ENCODE peak calls at places on chromosomes 7 and 10, in four cellular contexts. One of them, this sample, is unnamed.

GRCh38 chr7:18552943-18553584 is 57.5 kb downstream of the HDAC9 start:
- DNase-seq in CD8-positive, alpha-beta T cell: no peak
- DNase-seq in H7: no peak
- DNase-seq in cortex of kidney: no peak
- DNase-seq in this sample: peak; percentile 43

GRCh38 chr7:2539031-2540028 is 16.0 kb downstream of the BRAT1 start:
- DNase-seq in CD8-positive, alpha-beta T cell: no peak
- DNase-seq in H7: peak; percentile 58
- DNase-seq in cortex of kidney: no peak
- DNase-seq in this sample: peak; percentile 50

GRCh38 chr10:126734015-126734414 is 63.5 kb upstream of the C10orf90 start:
- DNase-seq in CD8-positive, alpha-beta T cell: no peak
- DNase-seq in H7: no peak
- DNase-seq in cortex of kidney: no peak
- DNase-seq in this sample: no peak

GRCh38 chr10:124577651-124578050 is 116.0 kb downstream of the LHPP start:
- DNase-seq in CD8-positive, alpha-beta T cell: no peak
- DNase-seq in H7: peak; percentile 28
- DNase-seq in cortex of kidney: no peak
- DNase-seq in this sample: peak; percentile 38

GRCh38 chr10:102626026-102626686 is 18.1 kb upstream of the TRIM8 start:
- DNase-seq in CD8-positive, alpha-beta T cell: no peak
- DNase-seq in H7: no peak
- DNase-seq in cortex of kidney: no peak
- DNase-seq in this sample: no peak

GRCh38 chr10:124997791-124998623 is 56.1 kb downstream of the ZRANB1 start:
- DNase-seq in CD8-positive, alpha-beta T cell: no peak
- DNase-seq in H7: peak; percentile 39
- DNase-seq in cortex of kidney: no peak
- DNase-seq in this sample: peak; percentile 76

GRCh38 chr10:114397651-114398145 is 6.6 kb downstream of the AFAP1L2 start:
- DNase-seq in CD8-positive, alpha-beta T cell: no peak
- DNase-seq in H7: no peak
- DNase-seq in cortex of kidney: no peak
- DNase-seq in this sample: no peak

GRCh38 chr7:70317356-70317755 is 719.1 kb downstream of the AUTS2 start:
- DNase-seq in CD8-positive, alpha-beta T cell: no peak
- DNase-seq in H7: no peak
- DNase-seq in cortex of kidney: no peak
- DNase-seq in this sample: no peak

GRCh38 chr10:43380610-43381222 is 9.3 kb downstream of the FXYD4 start:
- DNase-seq in CD8-positive, alpha-beta T cell: no peak
- DNase-seq in H7: no peak
- DNase-seq in cortex of kidney: no peak
- DNase-seq in this sample: no peak

GRCh38 chr7:122055072-122055471 is 89.0 kb downstream of the AASS start:
- DNase-seq in CD8-positive, alpha-beta T cell: no peak
- DNase-seq in H7: no peak
- DNase-seq in cortex of kidney: no peak
- DNase-seq in this sample: no peak

GRCh38 chr7:143351060-143351459 is 11.5 kb downstream of the FAM131B start:
- DNase-seq in CD8-positive, alpha-beta T cell: no peak
- DNase-seq in H7: no peak
- DNase-seq in cortex of kidney: no peak
- DNase-seq in this sample: peak; percentile 69

GRCh38 chr10:114753126-114753525 is 68.5 kb upstream of the FHIP2A start:
- DNase-seq in CD8-positive, alpha-beta T cell: no peak
- DNase-seq in H7: no peak
- DNase-seq in cortex of kidney: no peak
- DNase-seq in this sample: no peak

GRCh38 chr7:139727151-139727705 is 50.6 kb downstream of the HIPK2 start:
- DNase-seq in CD8-positive, alpha-beta T cell: no peak
- DNase-seq in H7: no peak
- DNase-seq in cortex of kidney: no peak
- DNase-seq in this sample: no peak

GRCh38 chr10:17335065-17335464 is 107.0 kb downstream of the VIM start:
- DNase-seq in CD8-positive, alpha-beta T cell: no peak
- DNase-seq in H7: no peak
- DNase-seq in cortex of kidney: no peak
- DNase-seq in this sample: peak; percentile 86

GRCh38 chr10:79345241-79346011 is 1.8 kb upstream of the PPIF start:
- DNase-seq in CD8-positive, alpha-beta T cell: no peak
- DNase-seq in H7: peak; percentile 13
- DNase-seq in cortex of kidney: no peak
- DNase-seq in this sample: no peak

GRCh38 chr10:80454526-80455460 is 683 bp downstream of the TSPAN14 start:
- DNase-seq in CD8-positive, alpha-beta T cell: no peak
- DNase-seq in H7: peak; percentile 78
- DNase-seq in cortex of kidney: no peak
- DNase-seq in this sample: peak; percentile 93

GRCh38 chr10:72275351-72276012 is 1.8 kb downstream of the DDIT4 start:
- DNase-seq in CD8-positive, alpha-beta T cell: no peak
- DNase-seq in H7: no peak
- DNase-seq in cortex of kidney: no peak
- DNase-seq in this sample: no peak

GRCh38 chr10:52740913-52741675 is 31.5 kb downstream of the MBL2 start:
- DNase-seq in CD8-positive, alpha-beta T cell: no peak
- DNase-seq in H7: peak; percentile 74
- DNase-seq in cortex of kidney: no peak
- DNase-seq in this sample: peak; percentile 55

GRCh38 chr7:99848420-99849216 is 20.8 kb downstream of the CYP3A43 start:
- DNase-seq in CD8-positive, alpha-beta T cell: no peak
- DNase-seq in H7: no peak
- DNase-seq in cortex of kidney: no peak
- DNase-seq in this sample: peak; percentile 5

GRCh38 chr7:51647931-51648351 is 331.3 kb upstream of the COBL start:
- DNase-seq in CD8-positive, alpha-beta T cell: no peak
- DNase-seq in H7: no peak
- DNase-seq in cortex of kidney: no peak
- DNase-seq in this sample: no peak

GRCh38 chr7:15288746-15289145 is 273.1 kb downstream of the AGMO start:
- DNase-seq in CD8-positive, alpha-beta T cell: no peak
- DNase-seq in H7: no peak
- DNase-seq in cortex of kidney: no peak
- DNase-seq in this sample: no peak